ENCODE peak calls at places on chromosomes 2 and 18, in five cellular contexts. One of them, this sample, is unnamed.

GRCh38 chr2:237354930-237355329 is 59.0 kb downstream of the COL6A3 start:
- DNase-seq in HepG2: no peak
- DNase-seq in A549: no peak
- DNase-seq in K562: no peak
- DNase-seq in GM12878: no peak
- DNase-seq in this sample: no peak

GRCh38 chr2:200362202-200362917 is 55.9 kb downstream of the SPATS2L start:
- DNase-seq in K562: no peak
- DNase-seq in HepG2: no peak
- DNase-seq in GM12878: no peak
- DNase-seq in A549: no peak
- DNase-seq in this sample: no peak

GRCh38 chr2:218046234-218046633 is 22.8 kb upstream of the RUFY4 start:
- DNase-seq in K562: no peak
- DNase-seq in HepG2: no peak
- DNase-seq in GM12878: peak
- DNase-seq in A549: no peak
- DNase-seq in this sample: no peak

GRCh38 chr2:66127656-66128055 is 307.3 kb upstream of the MEIS1 start:
- DNase-seq in HepG2: no peak
- DNase-seq in GM12878: no peak
- DNase-seq in A549: no peak
- DNase-seq in K562: no peak
- DNase-seq in this sample: peak

GRCh38 chr18:79203017-79203605 is 133.9 kb downstream of the ATP9B start:
- DNase-seq in HepG2: no peak
- DNase-seq in GM12878: no peak
- DNase-seq in A549: no peak
- DNase-seq in K562: no peak
- DNase-seq in this sample: no peak

GRCh38 chr2:118058979-118059378 is 29.3 kb upstream of the INSIG2 start:
- DNase-seq in HepG2: no peak
- DNase-seq in GM12878: no peak
- DNase-seq in K562: no peak
- DNase-seq in A549: no peak
- DNase-seq in this sample: no peak

GRCh38 chr18:47150029-47150823 is at the start of gene HDHD2:
- DNase-seq in GM12878: no peak
- DNase-seq in HepG2: peak
- DNase-seq in K562: peak
- DNase-seq in A549: peak
- DNase-seq in this sample: peak

GRCh38 chr18:68263481-68263880 is 451.4 kb downstream of the TMX3 start:
- DNase-seq in K562: no peak
- DNase-seq in HepG2: no peak
- DNase-seq in GM12878: no peak
- DNase-seq in A549: no peak
- DNase-seq in this sample: no peak

GRCh38 chr2:159042115-159042850 is 73.8 kb downstream of the TANC1 start:
- DNase-seq in HepG2: no peak
- DNase-seq in K562: no peak
- DNase-seq in A549: no peak
- DNase-seq in GM12878: no peak
- DNase-seq in this sample: no peak

GRCh38 chr18:71998547-71998946 is 545.6 kb downstream of the CBLN2 start:
- DNase-seq in A549: no peak
- DNase-seq in GM12878: no peak
- DNase-seq in K562: no peak
- DNase-seq in HepG2: peak
- DNase-seq in this sample: no peak

GRCh38 chr2:66446178-66446860 is 11.4 kb downstream of the MEIS1 start:
- DNase-seq in A549: no peak
- DNase-seq in HepG2: no peak
- DNase-seq in GM12878: no peak
- DNase-seq in K562: no peak
- DNase-seq in this sample: peak

GRCh38 chr2:237631029-237631785 is 3.8 kb downstream of the LRRFIP1 start:
- DNase-seq in GM12878: no peak
- DNase-seq in HepG2: no peak
- DNase-seq in K562: no peak
- DNase-seq in A549: no peak
- DNase-seq in this sample: no peak

GRCh38 chr18:54671291-54671881 is 80.3 kb downstream of the DYNAP start:
- DNase-seq in K562: peak
- DNase-seq in A549: peak
- DNase-seq in GM12878: no peak
- DNase-seq in HepG2: peak
- DNase-seq in this sample: no peak

GRCh38 chr18:415627-416612 is 84.6 kb downstream of the COLEC12 start:
- DNase-seq in HepG2: no peak
- DNase-seq in GM12878: no peak
- DNase-seq in A549: no peak
- DNase-seq in K562: no peak
- DNase-seq in this sample: no peak

GRCh38 chr2:73931531-73932500 is 5.1 kb downstream of the DGUOK start:
- DNase-seq in HepG2: no peak
- DNase-seq in GM12878: no peak
- DNase-seq in A549: no peak
- DNase-seq in K562: no peak
- DNase-seq in this sample: no peak

GRCh38 chr18:40841063-40841462 is 1114.0 kb upstream of the PIK3C3 start:
- DNase-seq in K562: no peak
- DNase-seq in HepG2: no peak
- DNase-seq in A549: no peak
- DNase-seq in GM12878: no peak
- DNase-seq in this sample: no peak

GRCh38 chr2:48569433-48569832 is 39.5 kb downstream of the STON1 start:
- DNase-seq in A549: no peak
- DNase-seq in GM12878: no peak
- DNase-seq in HepG2: no peak
- DNase-seq in K562: no peak
- DNase-seq in this sample: no peak

GRCh38 chr2:182821172-182821571 is 45.3 kb downstream of the FRZB start:
- DNase-seq in GM12878: no peak
- DNase-seq in K562: no peak
- DNase-seq in HepG2: no peak
- DNase-seq in A549: no peak
- DNase-seq in this sample: no peak

GRCh38 chr2:190746971-190747761 is 98.3 kb downstream of the NAB1 start:
- DNase-seq in A549: no peak
- DNase-seq in K562: no peak
- DNase-seq in GM12878: no peak
- DNase-seq in HepG2: no peak
- DNase-seq in this sample: no peak

GRCh38 chr2:33071591-33071990 is 124.8 kb downstream of the LTBP1 start:
- DNase-seq in A549: no peak
- DNase-seq in K562: no peak
- DNase-seq in HepG2: no peak
- DNase-seq in GM12878: no peak
- DNase-seq in this sample: no peak

GRCh38 chr18:23268641-23269040 is 133.4 kb downstream of the CABLES1 start:
- DNase-seq in HepG2: no peak
- DNase-seq in GM12878: no peak
- DNase-seq in K562: no peak
- DNase-seq in A549: no peak
- DNase-seq in this sample: no peak

GRCh38 chr2:148568597-148568996 is 76.0 kb upstream of the EPC2 start:
- DNase-seq in GM12878: no peak
- DNase-seq in HepG2: no peak
- DNase-seq in K562: no peak
- DNase-seq in A549: no peak
- DNase-seq in this sample: no peak

GRCh38 chr2:14616342-14616741 is 16.2 kb upstream of the LRATD1 start:
- DNase-seq in K562: no peak
- DNase-seq in GM12878: no peak
- DNase-seq in A549: no peak
- DNase-seq in HepG2: peak
- DNase-seq in this sample: no peak

GRCh38 chr2:232239956-232240681 is 138.4 kb upstream of the ALPP start:
- DNase-seq in A549: no peak
- DNase-seq in HepG2: no peak
- DNase-seq in K562: no peak
- DNase-seq in GM12878: no peak
- DNase-seq in this sample: no peak

GRCh38 chr18:905307-905947 is 756 bp downstream of the ADCYAP1 start:
- DNase-seq in HepG2: no peak
- DNase-seq in A549: no peak
- DNase-seq in K562: no peak
- DNase-seq in GM12878: no peak
- DNase-seq in this sample: peak

GRCh38 chr2:44906972-44907371 is 34.5 kb upstream of the SIX3 start:
- DNase-seq in A549: no peak
- DNase-seq in HepG2: no peak
- DNase-seq in K562: no peak
- DNase-seq in GM12878: no peak
- DNase-seq in this sample: no peak

GRCh38 chr18:20971886-20972267 is 139.7 kb downstream of the ROCK1 start:
- DNase-seq in GM12878: no peak
- DNase-seq in HepG2: peak
- DNase-seq in A549: peak
- DNase-seq in K562: peak
- DNase-seq in this sample: no peak

GRCh38 chr2:101330253-101330921 is 21.9 kb upstream of the RNF149 start:
- DNase-seq in K562: no peak
- DNase-seq in A549: no peak
- DNase-seq in HepG2: peak
- DNase-seq in GM12878: no peak
- DNase-seq in this sample: peak

GRCh38 chr2:164182116-164182637 is 439.1 kb downstream of the GRB14 start:
- DNase-seq in HepG2: no peak
- DNase-seq in A549: no peak
- DNase-seq in GM12878: no peak
- DNase-seq in K562: no peak
- DNase-seq in this sample: no peak

GRCh38 chr2:3129867-3130266 is 247.8 kb downstream of the EIPR1 start:
- DNase-seq in K562: no peak
- DNase-seq in A549: no peak
- DNase-seq in HepG2: no peak
- DNase-seq in GM12878: no peak
- DNase-seq in this sample: no peak

GRCh38 chr2:144496660-144497598 is 23.0 kb downstream of the ZEB2 start:
- DNase-seq in GM12878: no peak
- DNase-seq in HepG2: no peak
- DNase-seq in A549: no peak
- DNase-seq in K562: no peak
- DNase-seq in this sample: no peak

GRCh38 chr2:12304494-12305228 is 412.1 kb upstream of the TRIB2 start:
- DNase-seq in GM12878: no peak
- DNase-seq in HepG2: no peak
- DNase-seq in A549: no peak
- DNase-seq in K562: no peak
- DNase-seq in this sample: no peak

GRCh38 chr2:174972924-174973323 is 32.3 kb downstream of the CHN1 start:
- DNase-seq in K562: no peak
- DNase-seq in GM12878: no peak
- DNase-seq in HepG2: no peak
- DNase-seq in A549: peak
- DNase-seq in this sample: no peak

GRCh38 chr2:157746234-157746950 is 117.7 kb upstream of the ACVR1C start:
- DNase-seq in K562: no peak
- DNase-seq in GM12878: no peak
- DNase-seq in A549: no peak
- DNase-seq in HepG2: no peak
- DNase-seq in this sample: no peak

GRCh38 chr2:75844651-75845050 is 133.9 kb upstream of the GCFC2 start:
- DNase-seq in A549: no peak
- DNase-seq in GM12878: peak
- DNase-seq in K562: no peak
- DNase-seq in HepG2: no peak
- DNase-seq in this sample: no peak

GRCh38 chr2:43075054-43075593 is 151.3 kb downstream of the ZFP36L2 start:
- DNase-seq in K562: no peak
- DNase-seq in GM12878: no peak
- DNase-seq in HepG2: peak
- DNase-seq in A549: no peak
- DNase-seq in this sample: no peak

GRCh38 chr2:43074592-43075053 is 151.8 kb downstream of the ZFP36L2 start:
- DNase-seq in HepG2: no peak
- DNase-seq in A549: no peak
- DNase-seq in GM12878: no peak
- DNase-seq in K562: no peak
- DNase-seq in this sample: no peak

GRCh38 chr2:43075906-43076585 is 150.4 kb downstream of the ZFP36L2 start:
- DNase-seq in A549: no peak
- DNase-seq in GM12878: no peak
- DNase-seq in K562: no peak
- DNase-seq in HepG2: no peak
- DNase-seq in this sample: no peak

GRCh38 chr2:43073373-43073772 is 153.0 kb downstream of the ZFP36L2 start:
- DNase-seq in A549: no peak
- DNase-seq in HepG2: no peak
- DNase-seq in K562: peak
- DNase-seq in GM12878: no peak
- DNase-seq in this sample: no peak

DNA sequence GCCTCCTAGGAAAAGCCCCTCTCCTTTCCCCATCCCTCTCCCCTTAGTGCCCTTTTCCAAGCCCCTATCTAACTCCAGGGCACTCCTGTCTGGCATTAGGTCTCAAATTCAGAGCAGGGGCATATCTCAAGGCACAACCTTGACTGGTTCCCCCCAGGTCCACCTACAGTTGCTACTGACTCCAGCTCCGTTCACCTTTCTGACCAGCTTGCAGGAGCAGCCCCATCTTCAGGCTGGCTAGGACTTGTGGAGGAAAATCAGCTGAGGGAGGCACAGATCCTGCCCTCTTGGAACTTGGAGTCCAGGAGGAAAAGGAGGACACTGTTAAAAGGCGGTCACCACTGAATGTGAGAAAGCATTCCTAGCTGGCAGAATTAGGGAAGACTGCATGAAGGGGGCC is 152.4 kb downstream of the ZFP36L2 start:
- DNase-seq in A549: no peak
- DNase-seq in HepG2: no peak
- DNase-seq in GM12878: no peak
- DNase-seq in K562: no peak
- DNase-seq in this sample: no peak
- TF ChIP-seq ESRRA in A549: no peak
- TF ChIP-seq ESRRA in HepG2: no peak
- TF ChIP-seq ESRRA in GM12878: no peak
- TF ChIP-seq ESRRA in K562: no peak
- TF ChIP-seq ESRRA in this sample: no peak

GRCh38 chr2:109497911-109498870 is 115.6 kb downstream of the SEPTIN10 start:
- DNase-seq in K562: no peak
- DNase-seq in GM12878: no peak
- DNase-seq in HepG2: no peak
- DNase-seq in A549: no peak
- DNase-seq in this sample: no peak
- TF ChIP-seq ESRRA in K562: no peak
- TF ChIP-seq ESRRA in GM12878: no peak
- TF ChIP-seq ESRRA in HepG2: no peak
- TF ChIP-seq ESRRA in A549: no peak
- TF ChIP-seq ESRRA in this sample: no peak

GRCh38 chr2:240503848-240504247 is 53.9 kb downstream of the ANKMY1 start:
- DNase-seq in K562: no peak
- DNase-seq in A549: no peak
- DNase-seq in GM12878: no peak
- DNase-seq in HepG2: no peak
- DNase-seq in this sample: no peak
- TF ChIP-seq ESRRA in K562: no peak
- TF ChIP-seq ESRRA in A549: no peak
- TF ChIP-seq ESRRA in GM12878: no peak
- TF ChIP-seq ESRRA in HepG2: no peak
- TF ChIP-seq ESRRA in this sample: no peak

GRCh38 chr18:45399146-45399545 is 216.1 kb upstream of the SLC14A2 start:
- DNase-seq in K562: no peak
- DNase-seq in HepG2: no peak
- DNase-seq in GM12878: no peak
- DNase-seq in A549: no peak
- DNase-seq in this sample: no peak
- TF ChIP-seq ESRRA in K562: no peak
- TF ChIP-seq ESRRA in HepG2: no peak
- TF ChIP-seq ESRRA in GM12878: no peak
- TF ChIP-seq ESRRA in A549: no peak
- TF ChIP-seq ESRRA in this sample: no peak